ENCODE peak calls at places on chromosomes 13 and 19, in six cellular contexts. O is CD8-positive, alpha-beta T cell; J is left lung; T is thoracic aorta; G is astrocyte of the spinal cord; L is cardiac muscle cell. A is an unnamed sample.

GRCh38 chr19:49554701-49555181 is 25.6 kb downstream of the NOSIP start:
- DNase-seq in O (no peak), J (no peak), T (no peak), G (no peak), L (peak), A (no peak)

GRCh38 chr19:14081797-14082674 is 3.5 kb downstream of the C19orf67 start:
- DNase-seq in O (no peak), J (no peak), T (no peak), G (no peak), L (no peak), A (no peak)

GRCh38 chr19:49832556-49832955 is 14.5 kb downstream of the MED25 start:
- DNase-seq in O (no peak), J (no peak), T (no peak), G (no peak), L (no peak), A (no peak)

GRCh38 chr13:99992912-99993311 is 11.3 kb downstream of the ZIC2 start:
- DNase-seq in O (no peak), J (no peak), T (no peak), G (peak), L (no peak), A (peak)

GRCh38 chr13:37870895-37871550 is 1.5 kb upstream of the TRPC4 start:
- DNase-seq in O (no peak), J (no peak), T (no peak), G (peak), L (peak), A (peak)

GRCh38 chr13:26499209-26499601 is 58.3 kb upstream of the WASF3 start:
- DNase-seq in O (no peak), J (no peak), T (no peak), G (no peak), L (no peak), A (no peak)

GRCh38 chr13:113457510-113457909 is 4.2 kb upstream of the ADPRHL1 start:
- DNase-seq in O (no peak), J (no peak), T (no peak), G (no peak), L (no peak), A (no peak)

GRCh38 chr13:113927661-113928581 is 46.0 kb downstream of the C13orf46 start:
- DNase-seq in O (no peak), J (no peak), T (peak), G (peak), L (peak), A (peak)

GRCh38 chr19:54388001-54388802 is 23.5 kb upstream of the LAIR1 start:
- DNase-seq in O (peak), J (peak), T (no peak), G (no peak), L (no peak), A (no peak)

GRCh38 chr19:33376423-33376822 is 2.9 kb downstream of the CEBPG start:
- DNase-seq in O (no peak), J (no peak), T (peak), G (peak), L (peak), A (peak)

GRCh38 chr19:17555929-17556813 is 722 bp downstream of the COLGALT1 start:
- DNase-seq in O (no peak), J (peak), T (no peak), G (peak), L (peak), A (no peak)

GRCh38 chr19:55488986-55489710 is 912 bp downstream of the SSC5D start:
- DNase-seq in O (no peak), J (no peak), T (no peak), G (no peak), L (peak), A (no peak)

GRCh38 chr19:7706188-7706530 is 4.2 kb upstream of the FCER2 start:
- DNase-seq in O (no peak), J (no peak), T (no peak), G (no peak), L (no peak), A (no peak)

GRCh38 chr13:104098421-104098820 is 1032.2 kb upstream of the SLC10A2 start:
- DNase-seq in O (no peak), J (no peak), T (no peak), G (no peak), L (peak), A (no peak)

GRCh38 chr19:37519890-37520289 is 13.2 kb downstream of the ZNF793 start:
- DNase-seq in O (no peak), J (no peak), T (no peak), G (peak), L (peak), A (no peak)

GRCh38 chr19:33464010-33464732 is 57.4 kb downstream of the PEPD start:
- DNase-seq in O (no peak), J (no peak), T (no peak), G (no peak), L (no peak), A (no peak)

GRCh38 chr13:100855151-100855550 is 180.6 kb upstream of the TMTC4 start:
- DNase-seq in O (no peak), J (no peak), T (no peak), G (no peak), L (no peak), A (no peak)

GRCh38 chr13:20193142-20193923 is 595 bp upstream of the GJB2 start:
- DNase-seq in O (no peak), J (no peak), T (no peak), G (no peak), L (no peak), A (no peak)

GRCh38 chr13:48831248-48831647 is 144.5 kb upstream of the FNDC3A start:
- DNase-seq in O (no peak), J (no peak), T (no peak), G (no peak), L (peak), A (no peak)

GRCh38 chr13:48827709-48828108 is 148.0 kb upstream of the FNDC3A start:
- DNase-seq in O (no peak), J (no peak), T (no peak), G (no peak), L (no peak), A (no peak)

GRCh38 chr13:48828962-48829405 is 146.7 kb upstream of the FNDC3A start:
- DNase-seq in O (no peak), J (no peak), T (no peak), G (no peak), L (no peak), A (no peak)

GRCh38 chr13:48829536-48829935 is 146.2 kb upstream of the FNDC3A start:
- DNase-seq in O (no peak), J (no peak), T (no peak), G (no peak), L (no peak), A (no peak)

GRCh38 chr13:48826039-48826438 is 149.7 kb upstream of the FNDC3A start:
- DNase-seq in O (no peak), J (no peak), T (no peak), G (no peak), L (no peak), A (no peak)
- TF ChIP-seq CTCF in O (no peak), J (no peak), T (no peak), G (no peak), L (no peak), A (no peak)

GRCh38 chr19:35959968-35960320 is 23.8 kb downstream of the LRFN3 start:
- DNase-seq in O (no peak), J (no peak), T (no peak), G (no peak), L (no peak), A (no peak)
- H3K4me3 ChIP-seq in O (peak), J (no peak), T (no peak), G (no peak), L (no peak), A (no peak)

DNA sequence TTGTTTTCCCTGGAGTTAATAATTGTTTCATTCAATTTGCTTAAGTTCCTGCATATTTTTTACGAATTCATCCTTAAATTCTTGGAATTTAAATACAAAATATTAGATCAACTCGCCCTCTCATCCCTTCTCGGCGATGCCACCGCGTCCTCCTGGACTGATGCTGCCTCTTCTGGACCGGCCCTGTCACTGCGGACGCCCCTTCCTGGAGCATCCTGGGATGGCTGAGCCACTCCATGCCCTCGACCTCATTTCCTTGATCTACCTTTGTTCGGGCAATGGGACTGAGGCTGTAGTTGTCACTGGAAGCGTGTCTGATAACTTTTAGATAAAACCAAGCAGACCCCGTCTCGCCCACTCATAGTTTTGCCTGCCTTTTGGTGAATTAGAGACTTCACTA is 283.6 kb downstream of the TEX29 start:
- DNase-seq in O (no peak), J (no peak), T (no peak), G (no peak), L (no peak), A (no peak)
- TF ChIP-seq CTCF in O (no peak), J (no peak), T (no peak), G (no peak), L (no peak), A (no peak)

GRCh38 chr19:52948025-52948770 is 14.5 kb downstream of the ZNF816 start:
- DNase-seq in O (no peak), J (no peak), T (no peak), G (no peak), L (no peak), A (no peak)

GRCh38 chr19:52949422-52949821 is 13.3 kb downstream of the ZNF816 start:
- DNase-seq in O (no peak), J (no peak), T (no peak), G (no peak), L (no peak), A (no peak)

GRCh38 chr19:52945652-52946321 is 16.9 kb downstream of the ZNF816 start:
- DNase-seq in O (no peak), J (no peak), T (no peak), G (no peak), L (no peak), A (no peak)

GRCh38 chr19:52943884-52944643 is 18.6 kb downstream of the ZNF816 start:
- DNase-seq in O (no peak), J (no peak), T (no peak), G (no peak), L (no peak), A (no peak)

DNA sequence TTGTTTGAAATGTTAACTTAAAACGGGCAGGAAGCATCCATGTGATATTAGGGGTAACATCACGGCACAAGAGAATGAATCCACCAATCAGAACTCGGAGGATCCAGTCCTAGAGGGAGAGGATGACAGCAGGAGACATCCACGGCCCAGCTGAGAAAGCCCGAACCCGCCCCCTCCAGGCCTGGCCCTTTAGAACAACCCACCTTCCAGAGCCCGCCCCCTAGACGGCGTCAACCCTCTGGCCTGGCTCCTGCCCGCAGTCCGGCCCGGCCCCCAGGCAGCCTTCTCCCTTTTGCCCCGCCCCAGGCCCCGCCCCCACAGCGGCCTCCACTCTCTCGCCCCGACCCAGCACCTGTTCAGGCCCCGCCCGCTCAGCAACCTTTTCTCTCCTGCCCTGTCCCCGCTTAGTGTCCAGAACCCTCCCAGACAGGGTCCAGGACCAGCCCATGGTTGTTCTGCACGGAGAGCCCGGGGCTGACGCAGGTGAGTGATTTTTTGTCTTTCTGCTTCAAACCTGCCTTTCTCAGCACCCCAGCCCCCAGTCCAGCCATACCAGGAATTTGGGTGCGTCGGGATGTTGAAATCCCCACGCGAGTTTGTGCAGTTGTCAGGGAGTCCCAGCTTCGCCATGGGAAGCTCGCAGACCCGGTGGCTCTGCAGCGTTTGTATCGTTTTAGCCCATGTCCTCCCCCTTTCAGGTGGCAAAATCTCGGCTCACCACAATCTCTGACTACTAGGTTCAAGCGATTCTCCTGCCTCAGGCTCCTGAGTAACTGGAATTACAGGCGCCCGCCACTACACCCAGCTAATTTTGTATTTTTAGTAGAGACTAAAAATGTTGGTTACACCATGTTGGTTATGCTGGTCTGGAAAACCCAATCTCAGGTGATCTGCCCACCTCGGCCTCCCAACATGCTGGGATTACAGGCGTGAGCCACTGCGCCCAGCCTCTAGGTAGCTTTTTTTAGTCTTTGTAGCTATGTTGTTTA is 16.1 kb downstream of the ZNF816 start:
- DNase-seq in O (no peak), J (no peak), T (no peak), G (peak), L (peak), A (no peak)
- H3K4me3 ChIP-seq in O (no peak), J (no peak), T (no peak), G (no peak), L (no peak), A (no peak)

GRCh38 chr13:22927008-22927393 is 253.8 kb upstream of the SGCG start:
- DNase-seq in O (no peak), J (no peak), T (no peak), G (no peak), L (no peak), A (no peak)

GRCh38 chr13:22929391-22930126 is 251.2 kb upstream of the SGCG start:
- DNase-seq in O (no peak), J (no peak), T (no peak), G (no peak), L (no peak), A (no peak)

GRCh38 chr13:22931576-22931975 is 249.2 kb upstream of the SGCG start:
- DNase-seq in O (no peak), J (no peak), T (no peak), G (no peak), L (no peak), A (no peak)

GRCh38 chr13:22926176-22927007 is 254.4 kb upstream of the SGCG start:
- DNase-seq in O (no peak), J (peak), T (no peak), G (no peak), L (peak), A (no peak)
- TF ChIP-seq CTCF in O (no peak), J (no peak), T (no peak), G (no peak), L (no peak), A (no peak)

GRCh38 chr13:33174491-33174890 is 111.1 kb downstream of the STARD13 start:
- DNase-seq in O (no peak), J (no peak), T (no peak), G (no peak), L (no peak), A (no peak)
- H3K4me3 ChIP-seq in O (no peak), J (no peak), T (no peak), G (no peak), L (no peak), A (no peak)

DNA sequence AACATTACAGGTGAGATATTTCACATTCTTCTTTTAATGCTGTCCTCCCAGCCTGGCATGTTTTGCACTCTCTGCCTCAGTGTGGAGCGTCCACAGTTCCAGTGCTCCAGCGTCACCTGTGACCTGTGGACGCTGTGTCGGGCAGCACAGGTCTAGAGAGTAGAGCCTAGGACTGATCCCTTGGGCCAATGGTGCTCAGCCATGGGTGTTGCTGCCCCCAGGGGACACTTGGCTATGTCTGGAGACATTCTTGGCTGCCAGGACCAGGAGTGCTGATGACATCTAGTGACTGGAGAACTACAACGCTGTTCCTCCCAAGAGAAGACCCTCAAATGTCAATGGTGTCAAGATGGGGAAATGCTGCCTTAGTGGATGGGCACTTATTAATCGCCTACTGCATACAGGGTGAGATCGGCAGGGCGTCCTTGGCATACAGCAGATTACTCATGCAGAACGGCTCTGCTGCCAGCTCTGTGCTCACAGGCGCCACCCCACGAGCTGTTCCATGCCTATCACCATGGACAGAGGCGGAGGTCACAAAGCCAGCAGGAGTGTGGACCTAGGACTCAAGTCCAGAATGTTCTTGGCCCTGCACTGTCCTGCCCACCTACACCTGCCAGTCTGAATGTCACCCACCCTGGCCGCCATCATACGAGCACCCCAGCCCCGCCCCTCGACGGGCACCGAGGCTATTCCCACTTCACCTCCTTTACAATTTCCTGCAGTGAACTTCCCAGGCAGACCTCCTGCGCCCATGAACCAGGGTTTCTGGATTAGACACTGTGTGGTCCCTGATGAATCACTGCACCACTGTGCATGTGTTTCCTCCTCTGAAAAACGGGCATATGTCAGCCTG is 13.9 kb upstream of the MADCAM1 start:
- DNase-seq in O (no peak), J (no peak), T (no peak), G (no peak), L (no peak), A (no peak)
- TF ChIP-seq CTCF in O (no peak), J (no peak), T (no peak), G (no peak), L (no peak), A (no peak)

DNA sequence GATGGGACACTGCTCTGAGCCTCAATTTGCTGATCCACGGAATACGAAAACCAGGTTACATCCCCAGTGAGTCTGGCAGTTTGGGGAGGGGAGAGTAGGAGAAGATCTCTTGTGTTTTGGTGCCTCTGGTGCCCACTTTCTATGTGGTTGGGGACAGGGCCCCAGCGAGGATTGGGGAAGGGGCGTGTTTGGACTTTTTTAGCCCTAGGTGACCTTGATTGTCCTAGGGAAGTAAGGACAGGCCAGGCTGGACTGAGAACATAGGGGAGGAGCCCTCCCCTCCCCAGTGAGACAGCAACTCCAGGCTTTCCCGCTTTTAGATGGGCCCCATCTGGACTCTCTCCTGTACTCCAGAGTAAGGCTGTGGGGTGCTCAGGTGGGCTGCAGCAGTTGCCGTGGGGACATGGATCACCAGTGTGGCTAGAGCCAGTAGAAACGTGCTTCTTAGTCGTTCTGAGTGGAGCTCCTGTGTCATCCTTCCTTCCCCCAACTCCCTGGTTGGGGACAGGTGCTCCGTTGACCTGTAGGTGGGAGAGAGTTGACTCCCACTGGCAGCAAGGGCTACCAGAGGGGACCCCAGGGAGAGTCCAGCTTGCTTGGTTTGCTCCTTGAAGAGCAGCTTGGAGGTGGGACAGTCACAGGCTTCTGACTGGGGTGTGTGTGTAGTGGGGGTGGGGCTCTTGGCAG is 4.3 kb downstream of the EGLN2 start:
- DNase-seq in O (no peak), J (no peak), T (no peak), G (no peak), L (no peak), A (no peak)
- H3K4me3 ChIP-seq in O (peak), J (peak), T (peak), G (no peak), L (no peak), A (no peak)

GRCh38 chr19:10981496-10981895 is 20.7 kb downstream of the SMARCA4 start:
- DNase-seq in O (no peak), J (no peak), T (no peak), G (peak), L (no peak), A (no peak)

GRCh38 chr19:10984166-10984735 is 23.4 kb downstream of the SMARCA4 start:
- DNase-seq in O (no peak), J (no peak), T (no peak), G (no peak), L (no peak), A (no peak)

GRCh38 chr19:10977773-10978155 is 16.9 kb downstream of the SMARCA4 start:
- DNase-seq in O (no peak), J (no peak), T (no peak), G (no peak), L (no peak), A (no peak)

GRCh38 chr19:10976200-10976892 is 15.5 kb downstream of the SMARCA4 start:
- DNase-seq in O (no peak), J (no peak), T (no peak), G (no peak), L (no peak), A (no peak)

GRCh38 chr19:10979950-10980349 is 19.1 kb downstream of the SMARCA4 start:
- DNase-seq in O (no peak), J (no peak), T (no peak), G (no peak), L (no peak), A (no peak)
- TF ChIP-seq CTCF in O (no peak), J (no peak), T (peak), G (no peak), L (no peak), A (no peak)

GRCh38 chr19:4075373-4075772 is 8.7 kb upstream of the ZBTB7A start:
- DNase-seq in O (no peak), J (peak), T (no peak), G (no peak), L (no peak), A (no peak)

GRCh38 chr19:4080473-4080872 is 13.8 kb upstream of the ZBTB7A start:
- DNase-seq in O (no peak), J (no peak), T (no peak), G (no peak), L (no peak), A (no peak)

GRCh38 chr19:4081441-4082129 is 14.9 kb upstream of the ZBTB7A start:
- DNase-seq in O (no peak), J (no peak), T (no peak), G (no peak), L (peak), A (no peak)

GRCh38 chr19:4077011-4077382 is 10.3 kb upstream of the ZBTB7A start:
- DNase-seq in O (no peak), J (no peak), T (no peak), G (no peak), L (no peak), A (no peak)

GRCh38 chr19:4077800-4078683 is 11.3 kb upstream of the ZBTB7A start:
- DNase-seq in O (peak), J (no peak), T (no peak), G (no peak), L (peak), A (no peak)
- H3K4me3 ChIP-seq in O (peak), J (peak), T (peak), G (peak), L (no peak), A (peak)

A was measured in astrocyte of the cerebellum.